ENCODE peak calls at places on chromosomes 4 and X, in seven cellular contexts. P is GM13976, X is lower leg skin, G is thoracic aorta, T is body of pancreas, L is fibroblast of pulmonary artery, I is cardiac muscle cell. M is an unnamed sample.

GRCh38 chr4:87005690-87006461 is 71.1 kb downstream of the AFF1 start:
- DNase-seq in I (peak), P (peak), T (no peak), G (no peak), X (no peak), L (no peak), M (peak)

GRCh38 chrX:110407910-110408545 is 49.4 kb downstream of the RTL9 start:
- DNase-seq in G (no peak), T (peak), P (peak), X (peak), L (peak), I (peak), M (no peak)

GRCh38 chrX:95950679-95951078 is 734.0 kb upstream of the DIAPH2 start:
- DNase-seq in X (no peak), T (no peak), P (no peak), I (no peak), G (no peak), L (no peak), M (no peak)

GRCh38 chr4:165369522-165369921 is 9.3 kb upstream of the CPE start:
- DNase-seq in P (no peak), G (no peak), L (peak), I (no peak), X (no peak), T (no peak), M (no peak)

GRCh38 chr4:154807042-154807630 is 26.1 kb downstream of the RBM46 start:
- DNase-seq in P (peak), L (peak), X (no peak), I (no peak), G (no peak), T (no peak), M (no peak)

GRCh38 chr4:153950100-153950979 is 161.5 kb upstream of the SFRP2 start:
- DNase-seq in P (no peak), T (peak), L (no peak), G (no peak), I (no peak), X (no peak), M (no peak)

GRCh38 chrX:108558217-108558616 is 118.6 kb downstream of the COL4A5 start:
- DNase-seq in L (no peak), I (no peak), X (no peak), T (no peak), G (no peak), P (no peak), M (no peak)

GRCh38 chr4:72295966-72296557 is 264.3 kb downstream of the NPFFR2 start:
- DNase-seq in X (no peak), T (no peak), G (no peak), P (peak), L (peak), I (peak), M (no peak)

GRCh38 chrX:21885568-21885967 is 29.8 kb downstream of the YY2 start:
- DNase-seq in T (no peak), X (no peak), I (peak), L (peak), P (no peak), G (no peak), M (no peak)

GRCh38 chr4:16590792-16591191 is 307.7 kb downstream of the LDB2 start:
- DNase-seq in X (no peak), P (no peak), T (no peak), I (no peak), G (no peak), L (no peak), M (no peak)

GRCh38 chr4:128847074-128847724 is 37.7 kb downstream of the JADE1 start:
- DNase-seq in P (no peak), T (no peak), G (no peak), X (no peak), L (no peak), I (no peak), M (no peak)

GRCh38 chrX:43958529-43958928 is 14.7 kb downstream of the NDP start:
- DNase-seq in X (peak), L (peak), T (peak), P (peak), I (peak), G (no peak), M (no peak)

GRCh38 chrX:54288277-54288676 is 69.6 kb downstream of the WNK3 start:
- DNase-seq in P (no peak), G (no peak), L (peak), T (no peak), I (no peak), X (no peak), M (no peak)

GRCh38 chr4:6753103-6753560 is 29.4 kb upstream of the KIAA0232 start:
- DNase-seq in X (no peak), G (no peak), L (no peak), I (peak), P (no peak), T (no peak), M (no peak)

GRCh38 chrX:88613338-88613737 is 133.7 kb upstream of the CPXCR1 start:
- DNase-seq in L (peak), P (no peak), T (no peak), I (peak), G (no peak), X (no peak), M (no peak)

GRCh38 chrX:125628435-125628834 is 308.8 kb downstream of the TEX13C start:
- DNase-seq in P (no peak), X (no peak), I (no peak), T (no peak), G (no peak), L (no peak), M (no peak)

GRCh38 chr4:90234916-90235547 is 107.8 kb downstream of the CCSER1 start:
- DNase-seq in I (no peak), P (no peak), G (no peak), L (no peak), X (no peak), T (peak), M (no peak)

GRCh38 chr4:144646523-144647094 is 653 bp downstream of the HHIP start:
- DNase-seq in I (peak), T (peak), G (no peak), X (no peak), L (peak), P (peak), M (no peak)

GRCh38 chrX:12002876-12003275 is 135.4 kb upstream of the FRMPD4 start:
- DNase-seq in P (no peak), G (no peak), X (no peak), T (no peak), I (no peak), L (no peak), M (no peak)

GRCh38 chrX:20263474-20263873 is 3.2 kb downstream of the RPS6KA3 start:
- DNase-seq in I (no peak), L (peak), G (no peak), T (no peak), X (no peak), P (no peak), M (no peak)

GRCh38 chr4:85823295-85823694 is 348.3 kb downstream of the ARHGAP24 start:
- DNase-seq in P (no peak), I (no peak), G (no peak), X (no peak), T (no peak), L (peak), M (no peak)

GRCh38 chr4:6562931-6563901 is 11.8 kb upstream of the MAN2B2 start:
- DNase-seq in X (no peak), I (peak), P (no peak), L (no peak), T (no peak), G (no peak), M (no peak)

GRCh38 chr4:7295201-7295916 is 103.0 kb downstream of the SORCS2 start:
- DNase-seq in T (peak), P (no peak), L (peak), X (no peak), I (no peak), G (no peak), M (no peak)

GRCh38 chr4:73599182-73599581 is 21.1 kb downstream of the RASSF6 start:
- DNase-seq in X (no peak), T (peak), P (no peak), L (peak), I (no peak), G (no peak), M (no peak)

GRCh38 chrX:18415386-18415785 is 10.0 kb upstream of the CDKL5 start:
- DNase-seq in L (no peak), G (no peak), I (no peak), P (no peak), X (no peak), T (no peak), M (no peak)

GRCh38 chrX:154502989-154503388 is 12.6 kb upstream of the SLC10A3 start:
- DNase-seq in X (no peak), T (no peak), G (no peak), I (no peak), P (no peak), L (no peak), M (no peak)

GRCh38 chr4:24980064-24980690 is 50.6 kb downstream of the LGI2 start:
- DNase-seq in X (peak), I (peak), P (peak), T (peak), L (peak), G (peak), M (peak)

GRCh38 chrX:145729635-145730034 is 88.0 kb upstream of the SLITRK2 start:
- DNase-seq in I (no peak), T (no peak), P (no peak), L (no peak), X (no peak), G (no peak), M (no peak)

GRCh38 chr4:38062088-38062893 is 102.1 kb downstream of the PTTG2 start:
- DNase-seq in L (peak), I (peak), G (peak), X (peak), T (peak), P (peak), M (no peak)

DNA sequence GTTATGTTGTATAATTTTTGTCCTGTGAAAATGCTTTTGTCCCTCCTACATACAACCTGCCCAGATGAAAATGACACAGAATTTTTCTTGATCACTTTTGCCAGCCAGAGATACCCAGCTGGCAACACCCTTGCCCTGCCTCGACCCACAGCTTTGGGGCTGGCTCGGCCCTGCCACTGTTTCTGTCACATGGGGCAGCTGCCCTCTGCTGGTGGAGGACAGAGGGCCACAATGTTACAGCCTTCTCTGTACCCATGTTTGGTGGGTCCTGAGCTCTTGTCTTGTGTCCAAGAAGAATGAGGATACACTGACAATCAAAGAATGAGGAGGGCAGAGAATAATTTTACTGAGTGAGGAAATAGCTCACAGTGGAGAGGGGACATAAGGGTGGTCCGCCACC is 31.1 kb downstream of the BMP15 start:
- DNase-seq in T (no peak), G (no peak), X (no peak), I (no peak), L (no peak), P (no peak), M (no peak)
- TF ChIP-seq CTCF in T (no peak), G (no peak), X (no peak), I (peak), L (peak), P (peak), M (no peak)

DNA sequence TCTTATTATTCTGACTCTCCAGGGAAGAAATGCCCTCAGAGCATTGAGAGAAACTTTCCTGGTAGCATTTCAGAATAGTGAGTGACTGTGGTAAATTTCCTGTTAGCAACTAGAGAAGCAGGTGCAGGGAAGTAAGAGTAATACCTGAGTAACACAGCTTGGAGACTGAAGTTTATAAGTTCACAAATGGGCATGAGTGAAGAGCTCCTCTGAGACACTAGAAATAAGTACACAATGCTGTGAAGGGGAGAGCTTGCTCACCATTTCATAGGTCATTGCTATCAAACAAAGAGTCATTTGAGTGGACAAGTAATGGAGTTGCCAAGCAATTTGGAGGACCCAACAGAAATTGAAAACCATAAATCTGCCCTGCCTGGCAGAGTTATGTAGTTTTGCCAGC is 523.7 kb downstream of the TRAM1L1 start:
- DNase-seq in X (no peak), I (no peak), L (no peak), T (no peak), P (no peak), G (no peak), M (no peak)
- TF ChIP-seq CTCF in X (no peak), I (no peak), L (no peak), T (no peak), P (no peak), G (no peak), M (no peak)

GRCh38 chrX:119942831-119943184 is 743 bp downstream of the NKAP start:
- DNase-seq in T (no peak), L (no peak), G (no peak), I (no peak), P (no peak), X (no peak), M (no peak)

GRCh38 chrX:119941336-119941735 is 2.2 kb downstream of the NKAP start:
- DNase-seq in L (no peak), P (no peak), G (no peak), T (no peak), I (no peak), X (no peak), M (no peak)

GRCh38 chrX:119943185-119943988 is at the start of gene NKAP:
- DNase-seq in P (peak), L (peak), I (peak), G (peak), T (peak), X (peak), M (peak)

GRCh38 chrX:119945481-119945880 is 1.9 kb upstream of the NKAP start:
- DNase-seq in L (no peak), T (no peak), I (no peak), P (no peak), X (no peak), G (no peak), M (no peak)

DNA sequence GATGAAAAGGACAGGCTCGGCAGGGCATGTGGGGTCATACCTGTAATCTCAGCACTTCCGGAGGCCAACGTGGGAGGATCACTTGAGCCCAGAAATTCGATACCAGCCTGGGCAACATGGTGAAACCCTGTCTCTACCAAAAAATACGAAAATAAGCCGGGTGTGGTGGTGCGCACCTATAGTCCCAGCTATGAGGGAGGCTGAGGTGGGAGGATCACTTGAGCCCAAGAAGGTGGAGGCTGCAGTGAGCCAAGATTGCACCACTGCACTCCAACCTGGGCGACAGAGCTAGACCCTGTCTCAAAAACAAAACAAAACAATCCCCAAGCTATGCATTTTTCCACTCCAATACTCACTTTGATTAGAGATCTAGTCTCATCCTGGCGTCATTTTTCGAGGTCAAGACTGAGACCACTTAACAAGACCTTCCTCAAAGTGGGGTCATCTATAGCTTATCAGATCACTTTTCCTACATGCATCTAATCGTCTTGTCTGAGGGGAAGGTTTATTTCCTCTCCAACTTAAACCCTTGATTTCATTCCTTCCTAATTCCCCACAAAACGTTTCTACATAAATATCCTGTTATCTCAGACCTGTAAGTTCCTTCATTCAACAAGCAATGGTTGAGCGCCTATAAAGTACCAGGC is 1.3 kb downstream of the NKAP start:
- DNase-seq in X (no peak), I (no peak), T (no peak), G (no peak), P (no peak), L (no peak), M (no peak)
- TF ChIP-seq CTCF in X (no peak), I (no peak), T (no peak), G (no peak), P (no peak), L (no peak), M (no peak)

GRCh38 chr4:21882050-21882839 is 66.3 kb downstream of the KCNIP4 start:
- DNase-seq in I (no peak), L (no peak), X (no peak), P (no peak), T (no peak), G (no peak), M (no peak)

GRCh38 chr4:21884615-21885014 is 64.0 kb downstream of the KCNIP4 start:
- DNase-seq in G (no peak), T (no peak), L (no peak), P (no peak), X (no peak), I (no peak), M (no peak)

DNA sequence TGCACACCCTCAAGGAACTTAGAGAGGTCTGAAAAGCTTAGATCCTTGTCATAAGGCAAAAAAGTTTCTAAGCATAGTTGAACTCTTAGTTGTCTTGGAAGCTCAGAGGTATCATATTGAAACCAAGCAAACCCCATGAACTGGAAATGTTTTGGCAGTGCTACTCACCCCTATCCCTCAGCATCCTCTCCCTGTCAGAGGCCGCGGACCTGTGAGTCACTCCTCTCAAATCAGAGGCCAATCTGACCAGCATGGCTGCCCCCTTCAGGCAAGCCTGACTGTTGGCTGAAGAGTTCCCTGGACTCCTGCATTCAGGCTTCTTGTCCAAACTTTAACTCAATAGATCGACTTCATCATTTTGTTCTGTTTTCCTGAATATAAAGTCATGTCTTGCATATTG is 69.4 kb downstream of the KCNIP4 start:
- DNase-seq in P (no peak), L (peak), T (no peak), I (no peak), G (no peak), X (no peak), M (no peak)
- TF ChIP-seq CTCF in P (no peak), L (peak), T (no peak), I (peak), G (no peak), X (no peak), M (no peak)

DNA sequence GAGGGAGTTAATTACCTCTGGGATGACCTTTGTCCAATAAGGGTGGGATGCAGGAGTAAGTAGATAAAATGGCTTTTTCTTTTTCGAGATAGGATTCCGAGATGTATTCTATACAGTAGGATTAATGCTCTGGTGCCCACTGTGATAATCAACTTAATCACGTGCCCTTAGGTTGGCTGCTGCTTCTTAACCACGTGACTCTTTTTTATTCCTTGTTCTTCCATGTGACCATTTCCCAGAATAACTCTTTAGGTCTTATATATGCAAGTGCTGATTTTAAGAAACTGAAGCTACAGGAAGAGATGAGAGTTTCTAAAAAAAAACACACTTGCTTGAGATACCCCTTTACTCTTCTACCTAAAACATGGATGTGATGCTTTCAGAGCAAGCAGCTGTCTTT is 1628.9 kb downstream of the PCDH7 start:
- DNase-seq in T (no peak), P (no peak), X (no peak), G (no peak), L (no peak), I (no peak), M (no peak)
- TF ChIP-seq CTCF in T (no peak), P (no peak), X (no peak), G (no peak), L (no peak), I (no peak), M (no peak)

DNA sequence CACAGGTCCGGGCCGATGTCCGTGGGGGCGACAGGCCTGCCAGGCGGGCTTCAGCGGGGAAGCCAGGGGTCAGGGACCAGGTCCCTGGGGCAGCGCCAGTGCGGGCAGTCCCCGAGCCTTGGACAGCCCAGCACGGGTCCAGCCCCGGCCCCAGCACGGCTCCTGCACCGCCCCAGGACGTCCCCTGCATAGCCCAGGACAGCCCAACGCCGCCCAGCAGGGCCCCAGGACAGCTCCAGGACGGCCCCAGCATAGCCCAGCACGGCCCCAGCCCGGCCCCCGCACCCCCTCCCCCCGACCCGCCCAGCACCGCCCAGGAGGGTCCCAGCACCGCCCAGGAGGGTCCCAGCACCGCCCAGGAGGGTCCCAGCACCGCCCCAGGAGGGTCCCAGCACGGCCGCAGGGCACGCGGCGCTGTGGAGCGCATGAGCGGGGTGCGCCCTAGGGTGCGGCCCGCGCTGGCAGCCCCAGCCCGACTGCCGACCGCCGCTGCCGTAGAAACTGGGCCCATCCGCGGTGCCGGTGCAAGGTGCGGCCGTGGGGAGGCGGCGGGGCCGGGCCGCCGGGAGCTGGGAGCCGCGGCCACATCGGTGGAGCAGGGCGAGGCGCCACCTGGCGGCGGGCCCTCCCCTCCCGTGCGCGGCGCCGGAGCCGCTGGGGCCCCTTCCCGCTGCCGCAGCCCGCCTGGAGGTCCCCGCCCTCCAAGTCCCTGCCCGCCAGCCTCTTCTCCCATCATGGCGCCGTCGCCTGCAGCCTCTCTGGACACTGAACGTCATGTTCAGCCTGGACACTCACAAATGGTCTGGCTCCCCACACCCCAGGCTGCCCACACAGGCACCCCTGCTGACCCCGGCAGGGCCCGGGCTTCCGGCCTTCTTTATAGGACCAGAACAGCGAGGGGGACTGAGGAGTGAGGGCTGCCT is 106.8 kb upstream of the NKX1-1 start:
- DNase-seq in T (peak), L (peak), X (no peak), P (no peak), G (no peak), I (peak), M (no peak)
- TF ChIP-seq CTCF in T (no peak), L (peak), X (no peak), P (peak), G (no peak), I (peak), M (no peak)

M was measured in ascending aorta.